ENCODE peak calls at places on chromosomes 1 and 21, in nine cellular contexts. R is thyroid gland; V is NCI-H1092 treated with DMSO at 0.1 percent for 48 hours; Z is stimulated activated CD4-positive, alpha-beta T cell treated with anti-CD3 and anti-CD28 coated beads, Interleukin-12 subunit alpha, Interleukin-12 subunit beta, amount 100 ng/mL, for 4 hours; B is mesendoderm; D is NCI-H69; X is right lobe of liver; I is GM13977; J is HT-29. Q is an unnamed sample.

GRCh38 chr1:243715285-243715684 is 134.8 kb downstream of the AKT3 start:
- DNase-seq in R (no peak), V (no peak), Z (no peak), B (no peak), D (no peak), X (no peak), I (no peak), J (no peak), Q (no peak)

GRCh38 chr21:44415073-44416025 is 40.0 kb upstream of the LRRC3 start:
- DNase-seq in R (no peak), V (no peak), Z (no peak), B (peak), D (no peak), X (peak), I (no peak), J (no peak), Q (no peak)

GRCh38 chr1:37410815-37411214 is 63.6 kb upstream of the ZC3H12A start:
- DNase-seq in R (no peak), V (no peak), Z (no peak), B (peak), D (peak), X (no peak), I (no peak), J (peak), Q (peak)

GRCh38 chr21:34817821-34818662 is 149.2 kb downstream of the CLIC6 start:
- DNase-seq in R (no peak), V (peak), Z (no peak), B (no peak), D (no peak), X (no peak), I (no peak), J (no peak), Q (no peak)

GRCh38 chr1:218809625-218810024 is 364.1 kb upstream of the LYPLAL1 start:
- DNase-seq in R (no peak), V (no peak), Z (no peak), B (no peak), D (no peak), X (no peak), I (no peak), J (no peak), Q (no peak)

GRCh38 chr1:26861286-26861701 is 1.7 kb upstream of the SFN start:
- DNase-seq in R (no peak), V (no peak), Z (no peak), B (peak), D (peak), X (no peak), I (no peak), J (peak), Q (no peak)

GRCh38 chr1:15430787-15431570 is 7.3 kb upstream of the CTRC start:
- DNase-seq in R (peak), V (peak), Z (peak), B (peak), D (peak), X (peak), I (peak), J (peak), Q (peak)

GRCh38 chr1:172427191-172427590 is 6.7 kb downstream of the C1orf105 start:
- DNase-seq in R (no peak), V (no peak), Z (no peak), B (no peak), D (no peak), X (no peak), I (no peak), J (no peak), Q (no peak)

GRCh38 chr1:181396171-181396670 is 87.1 kb upstream of the CACNA1E start:
- DNase-seq in R (no peak), V (no peak), Z (peak), B (no peak), D (no peak), X (no peak), I (no peak), J (no peak), Q (no peak)

GRCh38 chr1:199089393-199090122 is 450.7 kb downstream of the PTPRC start:
- DNase-seq in R (no peak), V (no peak), Z (no peak), B (no peak), D (no peak), X (no peak), I (peak), J (no peak), Q (no peak)

GRCh38 chr1:24558902-24559791 is 3.3 kb downstream of the NCMAP start:
- DNase-seq in R (peak), V (peak), Z (no peak), B (no peak), D (peak), X (peak), I (no peak), J (peak), Q (no peak)

GRCh38 chr21:38809170-38809878 is 3.6 kb downstream of the ETS2 start:
- DNase-seq in R (no peak), V (no peak), Z (no peak), B (no peak), D (no peak), X (no peak), I (no peak), J (peak), Q (no peak)

GRCh38 chr1:244171241-244171985 is 120.3 kb downstream of the ZBTB18 start:
- DNase-seq in R (no peak), V (no peak), Z (no peak), B (no peak), D (peak), X (no peak), I (no peak), J (no peak), Q (no peak)

GRCh38 chr21:36877741-36878140 is 88.7 kb downstream of the HLCS start:
- DNase-seq in R (no peak), V (no peak), Z (no peak), B (no peak), D (no peak), X (no peak), I (no peak), J (no peak), Q (no peak)

GRCh38 chr1:58583496-58583895 is 6.4 kb upstream of the TACSTD2 start:
- DNase-seq in R (no peak), V (no peak), Z (no peak), B (no peak), D (no peak), X (no peak), I (no peak), J (no peak), Q (no peak)

GRCh38 chr1:9078949-9079500 is 9.6 kb upstream of the SLC2A5 start:
- DNase-seq in R (no peak), V (no peak), Z (no peak), B (no peak), D (no peak), X (no peak), I (no peak), J (no peak), Q (no peak)

GRCh38 chr1:37753473-37754321 is 11.2 kb downstream of the EPHA10 start:
- DNase-seq in R (no peak), V (no peak), Z (no peak), B (no peak), D (peak), X (no peak), I (no peak), J (no peak), Q (no peak)

GRCh38 chr21:25871566-25871965 is 136.8 kb downstream of the GABPA start:
- DNase-seq in R (no peak), V (no peak), Z (no peak), B (peak), D (peak), X (no peak), I (no peak), J (no peak), Q (no peak)

GRCh38 chr21:24450119-24450518 is 1157.2 kb downstream of the MRPL39 start:
- DNase-seq in R (no peak), V (no peak), Z (no peak), B (no peak), D (no peak), X (no peak), I (no peak), J (no peak), Q (no peak)

GRCh38 chr1:211068976-211069375 is 65.0 kb downstream of the KCNH1 start:
- DNase-seq in R (no peak), V (no peak), Z (no peak), B (peak), D (peak), X (no peak), I (no peak), J (no peak), Q (no peak)

GRCh38 chr21:42561742-42562141 is 48.1 kb downstream of the SLC37A1 start:
- DNase-seq in R (no peak), V (peak), Z (no peak), B (no peak), D (peak), X (no peak), I (peak), J (no peak), Q (peak)

GRCh38 chr21:46002841-46003574 is 21.4 kb downstream of the COL6A1 start:
- DNase-seq in R (no peak), V (no peak), Z (no peak), B (no peak), D (no peak), X (peak), I (no peak), J (no peak), Q (peak)

GRCh38 chr1:36115931-36116330 is 9.1 kb downstream of the COL8A2 start:
- DNase-seq in R (no peak), V (no peak), Z (no peak), B (no peak), D (no peak), X (no peak), I (no peak), J (no peak), Q (no peak)

GRCh38 chr21:41564871-41565281 is 56.9 kb upstream of the TMPRSS2 start:
- DNase-seq in R (no peak), V (no peak), Z (no peak), B (no peak), D (no peak), X (no peak), I (no peak), J (peak), Q (no peak)

GRCh38 chr1:113912594-113913311 is 7.6 kb downstream of the DCLRE1B start:
- DNase-seq in R (peak), V (peak), Z (no peak), B (no peak), D (peak), X (no peak), I (no peak), J (no peak), Q (no peak)

GRCh38 chr1:58862728-58863385 is 79.0 kb upstream of the JUN start:
- DNase-seq in R (no peak), V (no peak), Z (no peak), B (no peak), D (peak), X (no peak), I (no peak), J (no peak), Q (no peak)

GRCh38 chr1:16120411-16120810 is 35.5 kb downstream of the EPHA2 start:
- DNase-seq in R (no peak), V (no peak), Z (no peak), B (peak), D (peak), X (no peak), I (no peak), J (no peak), Q (no peak)

GRCh38 chr1:226424228-226425003 is 16.5 kb upstream of the PARP1 start:
- DNase-seq in R (no peak), V (peak), Z (no peak), B (peak), D (peak), X (no peak), I (peak), J (peak), Q (no peak)

GRCh38 chr1:4415476-4415875 is 238.9 kb upstream of the AJAP1 start:
- DNase-seq in R (no peak), V (no peak), Z (no peak), B (no peak), D (no peak), X (no peak), I (no peak), J (no peak), Q (no peak)

GRCh38 chr1:204410764-204411450 is 710 bp downstream of the PPP1R15B start:
- DNase-seq in R (peak), V (peak), Z (peak), B (peak), D (peak), X (no peak), I (peak), J (peak), Q (peak)

GRCh38 chr1:175269151-175269550 is 76.6 kb upstream of the KIAA0040 start:
- DNase-seq in R (no peak), V (no peak), Z (no peak), B (peak), D (no peak), X (no peak), I (no peak), J (no peak), Q (no peak)

GRCh38 chr21:42746593-42747266 is 93.3 kb downstream of the PDE9A start:
- DNase-seq in R (no peak), V (no peak), Z (peak), B (peak), D (no peak), X (peak), I (no peak), J (no peak), Q (peak)

Q was measured in posterior vena cava.